ENCODE peak calls at places on chromosomes 5 and 9, in seven cellular contexts. E, X, B, Q, S, O and U are unnamed samples.

GRCh38 chr5:135214897-135215616 is 181.0 kb upstream of the PITX1 start:
- DNase-seq in E (peak; percentile 21), X (peak; percentile 47), B (no peak), Q (peak; percentile 36), S (no peak), O (no peak), U (no peak)

GRCh38 chr5:180093651-180094382 is 22.3 kb upstream of the RNF130 start:
- DNase-seq in E (no peak), X (peak; percentile 52), B (no peak), Q (no peak), S (no peak), O (no peak), U (no peak)

GRCh38 chr9:119868694-119869093 is 499.5 kb upstream of the BRINP1 start:
- DNase-seq in E (no peak), X (no peak), B (no peak), Q (peak; percentile 65), S (no peak), O (no peak), U (no peak)

GRCh38 chr5:10524376-10525123 is 39.3 kb upstream of the ANKRD33B start:
- DNase-seq in E (no peak), X (peak; percentile 83), B (peak; percentile 24), Q (no peak), S (peak; percentile 44), O (peak; percentile 46), U (peak; percentile 69)

GRCh38 chr9:78112004-78112403 is 80.4 kb upstream of the GNAQ start:
- DNase-seq in E (no peak), X (no peak), B (no peak), Q (no peak), S (no peak), O (no peak), U (no peak)

GRCh38 chr9:69502671-69503301 is 169.4 kb downstream of the APBA1 start:
- DNase-seq in E (no peak), X (no peak), B (no peak), Q (no peak), S (no peak), O (no peak), U (no peak)

GRCh38 chr5:137995077-137995746 is 37.7 kb downstream of the FAM13B start:
- DNase-seq in E (no peak), X (no peak), B (no peak), Q (no peak), S (no peak), O (no peak), U (no peak)

GRCh38 chr9:133485531-133486260 is 6.8 kb upstream of the SLC2A6 start:
- DNase-seq in E (no peak), X (no peak), B (no peak), Q (peak; percentile 64), S (peak; percentile 26), O (no peak), U (no peak)

GRCh38 chr9:128702949-128703615 is 779 bp downstream of the PKN3 start:
- DNase-seq in E (peak; percentile 41), X (peak; percentile 79), B (no peak), Q (peak; percentile 69), S (peak; percentile 57), O (no peak), U (no peak)

GRCh38 chr9:136014147-136014927 is 53.2 kb upstream of the UBAC1 start:
- DNase-seq in E (no peak), X (no peak), B (no peak), Q (peak; percentile 65), S (no peak), O (no peak), U (no peak)

GRCh38 chr9:95422650-95423049 is 94.1 kb downstream of the PTCH1 start:
- DNase-seq in E (no peak), X (no peak), B (no peak), Q (no peak), S (no peak), O (no peak), U (no peak)

GRCh38 chr9:10612649-10613398 is at the start of gene PTPRD:
- DNase-seq in E (no peak), X (no peak), B (no peak), Q (peak; percentile 83), S (no peak), O (peak; percentile 59), U (no peak)

GRCh38 chr5:55344392-55344992 is 36.7 kb downstream of the MTREX start:
- DNase-seq in E (peak; percentile 77), X (no peak), B (no peak), Q (no peak), S (peak; percentile 35), O (peak; percentile 9), U (no peak)

GRCh38 chr5:67063791-67064190 is 132.8 kb downstream of the CD180 start:
- DNase-seq in E (no peak), X (no peak), B (no peak), Q (no peak), S (no peak), O (no peak), U (no peak)

GRCh38 chr5:157184117-157184516 is 3.5 kb downstream of the ITK start:
- DNase-seq in E (peak; percentile 38), X (no peak), B (no peak), Q (no peak), S (no peak), O (no peak), U (no peak)

GRCh38 chr9:120443489-120443888 is 136.5 kb downstream of the CDK5RAP2 start:
- DNase-seq in E (no peak), X (no peak), B (no peak), Q (no peak), S (no peak), O (no peak), U (no peak)

GRCh38 chr5:16076657-16077056 is 102.9 kb downstream of the MARCHF11 start:
- DNase-seq in E (no peak), X (no peak), B (no peak), Q (no peak), S (no peak), O (no peak), U (no peak)